ENCODE peak calls at places on chromosomes 7 and 10, in seven cellular contexts. G is activated CD4-positive, alpha-beta T cell treated with anti-CD3 and anti-CD28 coated beads for 48 hours; Q is H9; X is CD8-positive, alpha-beta memory T cell; H is C1 segment of cervical spinal cord; B is stimulated activated CD8-positive, alpha-beta memory T cell treated with anti-CD3 and anti-CD28 coated beads, Interleukin-7, amount 100 ng/mL, for 4 hours; M is NCI-H2081. Y is an unnamed sample.

GRCh38 chr7:43850348-43851116 is 18.8 kb downstream of the MRPS24 start:
- DNase-seq in G (no peak), Q (no peak), X (no peak), H (no peak), B (no peak), M (no peak), Y (no peak)

GRCh38 chr10:13450078-13450477 is 78.7 kb downstream of the BEND7 start:
- DNase-seq in G (no peak), Q (no peak), X (no peak), H (no peak), B (no peak), M (no peak), Y (no peak)

GRCh38 chr7:42502022-42502421 is 265.0 kb upstream of the GLI3 start:
- DNase-seq in G (no peak), Q (no peak), X (no peak), H (no peak), B (no peak), M (no peak), Y (no peak)

GRCh38 chr10:87095241-87095945 is 387 bp downstream of the SHLD2 start:
- DNase-seq in G (peak), Q (peak), X (peak), H (no peak), B (peak), M (peak), Y (peak)

GRCh38 chr7:113519447-113519846 is 399.4 kb downstream of the PPP1R3A start:
- DNase-seq in G (no peak), Q (no peak), X (no peak), H (no peak), B (no peak), M (no peak), Y (no peak)

GRCh38 chr7:43692582-43693373 is 36.5 kb downstream of the COA1 start:
- DNase-seq in G (no peak), Q (no peak), X (no peak), H (no peak), B (no peak), M (no peak), Y (no peak)

GRCh38 chr10:128210215-128211063 is 84.2 kb upstream of the MKI67 start:
- DNase-seq in G (peak), Q (peak), X (peak), H (no peak), B (peak), M (no peak), Y (peak)

GRCh38 chr10:97149065-97149680 is 36.6 kb downstream of the SLIT1 start:
- DNase-seq in G (no peak), Q (no peak), X (no peak), H (no peak), B (no peak), M (no peak), Y (no peak)

GRCh38 chr7:142807855-142808460 is 37.2 kb downstream of the PRSS2 start:
- DNase-seq in G (peak), Q (no peak), X (peak), H (no peak), B (no peak), M (no peak), Y (no peak)

GRCh38 chr10:75542084-75542483 is 110.7 kb downstream of the LRMDA start:
- DNase-seq in G (no peak), Q (no peak), X (no peak), H (no peak), B (no peak), M (no peak), Y (no peak)

GRCh38 chr7:74061840-74062539 is 21.6 kb upstream of the LIMK1 start:
- DNase-seq in G (peak), Q (peak), X (peak), H (peak), B (peak), M (peak), Y (peak)

GRCh38 chr7:30617359-30617758 is 22.7 kb downstream of the GARS1 start:
- DNase-seq in G (no peak), Q (no peak), X (no peak), H (no peak), B (no peak), M (no peak), Y (no peak)

GRCh38 chr10:57898231-57898630 is 369.5 kb downstream of the IPMK start:
- DNase-seq in G (no peak), Q (peak), X (no peak), H (no peak), B (no peak), M (no peak), Y (no peak)

GRCh38 chr7:16431646-16432424 is 10.5 kb upstream of the CRPPA start:
- DNase-seq in G (peak), Q (no peak), X (peak), H (no peak), B (no peak), M (peak), Y (peak)

GRCh38 chr7:26993816-26994810 is 101.7 kb downstream of the HOXA1 start:
- DNase-seq in G (no peak), Q (no peak), X (no peak), H (no peak), B (no peak), M (no peak), Y (no peak)

GRCh38 chr10:113991091-113991860 is 52.4 kb upstream of the ADRB1 start:
- DNase-seq in G (peak), Q (no peak), X (no peak), H (no peak), B (no peak), M (no peak), Y (no peak)

GRCh38 chr10:132464256-132465192 is 67.5 kb downstream of the PWWP2B start:
- DNase-seq in G (no peak), Q (no peak), X (no peak), H (peak), B (no peak), M (no peak), Y (peak)

GRCh38 chr7:69517985-69518731 is 80.1 kb upstream of the AUTS2 start:
- DNase-seq in G (no peak), Q (peak), X (no peak), H (peak), B (no peak), M (no peak), Y (peak)

GRCh38 chr7:134703781-134704180 is 57.1 kb downstream of the BPGM start:
- DNase-seq in G (no peak), Q (no peak), X (no peak), H (no peak), B (no peak), M (no peak), Y (no peak)

GRCh38 chr10:67629461-67629971 is 66.5 kb downstream of the CTNNA3 start:
- DNase-seq in G (no peak), Q (no peak), X (no peak), H (no peak), B (no peak), M (no peak), Y (no peak)

GRCh38 chr7:117019786-117020604 is 66.7 kb downstream of the ST7 start:
- DNase-seq in G (no peak), Q (peak), X (no peak), H (peak), B (no peak), M (peak), Y (peak)

Y was measured in globus pallidus.